ENCODE peak calls at places on chromosomes 2 and 18, in nine cellular contexts. N, X, W, U, F, I, Z, J and G are unnamed samples.
A peak's percentile ranks its signal among the peaks of the same experiment; 100 is the strongest.

GRCh38 chr2:113754160-113754559 is 2.3 kb downstream of the SLC35F5 start:
- DNase-seq in N (no peak), X (no peak), W (no peak), U (no peak), F (no peak), I (no peak), Z (no peak), J (no peak), G (no peak)

GRCh38 chr2:229206548-229206947 is 64.5 kb downstream of the PID1 start:
- DNase-seq in N (no peak), X (no peak), W (no peak), U (no peak), F (peak; percentile 14), I (no peak), Z (no peak), J (no peak), G (no peak)

GRCh38 chr2:85994897-85995647 is 106.3 kb upstream of the ST3GAL5 start:
- DNase-seq in N (no peak), X (no peak), W (peak; percentile 48), U (no peak), F (no peak), I (no peak), Z (no peak), J (no peak), G (no peak)

GRCh38 chr2:53767405-53768232 is at the start of gene CHAC2:
- DNase-seq in N (peak; percentile 80), X (peak; percentile 94), W (peak; percentile 93), U (peak; percentile 30), F (peak; percentile 90), I (peak; percentile 69), Z (peak; percentile 79), J (peak; percentile 84), G (peak; percentile 94)

GRCh38 chr2:63544017-63544627 is 44.2 kb downstream of the WDPCP start:
- DNase-seq in N (no peak), X (peak; percentile 50), W (no peak), U (no peak), F (no peak), I (no peak), Z (no peak), J (peak; percentile 22), G (no peak)

GRCh38 chr2:10619643-10620042 is 70.1 kb downstream of the NOL10 start:
- DNase-seq in N (no peak), X (peak; percentile 53), W (no peak), U (no peak), F (no peak), I (no peak), Z (no peak), J (no peak), G (no peak)

GRCh38 chr2:40511661-40512213 is 59.8 kb upstream of the SLC8A1 start:
- DNase-seq in N (no peak), X (peak; percentile 91), W (no peak), U (no peak), F (peak; percentile 14), I (no peak), Z (no peak), J (peak; percentile 19), G (no peak)

GRCh38 chr2:201840726-201841125 is 34.4 kb downstream of the CDK15 start:
- DNase-seq in N (no peak), X (no peak), W (no peak), U (no peak), F (no peak), I (no peak), Z (no peak), J (no peak), G (no peak)

GRCh38 chr2:170869461-170869860 is 52.8 kb downstream of the GAD1 start:
- DNase-seq in N (no peak), X (no peak), W (no peak), U (no peak), F (no peak), I (no peak), Z (no peak), J (no peak), G (no peak)

GRCh38 chr2:62844311-62845090 is 139.0 kb downstream of the EHBP1 start:
- DNase-seq in N (no peak), X (peak; percentile 14), W (no peak), U (no peak), F (no peak), I (no peak), Z (no peak), J (no peak), G (no peak)

GRCh38 chr2:8594731-8595427 is 87.0 kb upstream of the ID2 start:
- DNase-seq in N (no peak), X (peak; percentile 2), W (no peak), U (no peak), F (no peak), I (no peak), Z (no peak), J (no peak), G (no peak)

GRCh38 chr2:58984731-58985130 is 743.6 kb upstream of the FANCL start:
- DNase-seq in N (no peak), X (no peak), W (no peak), U (no peak), F (no peak), I (no peak), Z (no peak), J (no peak), G (no peak)

GRCh38 chr2:187390891-187391290 is 57.2 kb downstream of the CALCRL start:
- DNase-seq in N (no peak), X (peak; percentile 56), W (no peak), U (no peak), F (no peak), I (no peak), Z (no peak), J (peak; percentile 94), G (no peak)

GRCh38 chr2:165539985-165540384 is 70.5 kb downstream of the CSRNP3 start:
- DNase-seq in N (peak; percentile 12), X (no peak), W (no peak), U (no peak), F (no peak), I (no peak), Z (no peak), J (no peak), G (no peak)

GRCh38 chr2:191383486-191383885 is 138.3 kb downstream of the MYO1B start:
- DNase-seq in N (no peak), X (no peak), W (no peak), U (no peak), F (no peak), I (no peak), Z (no peak), J (no peak), G (no peak)

GRCh38 chr2:79670198-79670597 is 157.3 kb downstream of the CTNNA2 start:
- DNase-seq in N (no peak), X (no peak), W (no peak), U (no peak), F (no peak), I (no peak), Z (no peak), J (no peak), G (no peak)

GRCh38 chr18:52392160-52392559 is 52.2 kb downstream of the DCC start:
- DNase-seq in N (peak; percentile 31), X (no peak), W (peak; percentile 49), U (no peak), F (no peak), I (no peak), Z (no peak), J (no peak), G (no peak)

GRCh38 chr18:13279181-13280065 is 60.9 kb downstream of the LDLRAD4 start:
- DNase-seq in N (no peak), X (no peak), W (peak; percentile 32), U (no peak), F (no peak), I (no peak), Z (no peak), J (no peak), G (no peak)

GRCh38 chr2:174595904-174596397 is 1.7 kb downstream of the WIPF1 start:
- DNase-seq in N (no peak), X (no peak), W (no peak), U (no peak), F (no peak), I (no peak), Z (no peak), J (no peak), G (no peak)

GRCh38 chr2:70767699-70768584 is at the start of gene ADD2:
- DNase-seq in N (peak; percentile 31), X (peak; percentile 24), W (peak; percentile 32), U (no peak), F (peak; percentile 9), I (peak; percentile 17), Z (no peak), J (peak; percentile 24), G (peak; percentile 86)

GRCh38 chr2:107681946-107682345 is 144.7 kb upstream of the RGPD4 start:
- DNase-seq in N (no peak), X (no peak), W (no peak), U (no peak), F (no peak), I (no peak), Z (no peak), J (no peak), G (no peak)

GRCh38 chr2:19648583-19648982 is 253.2 kb downstream of the TTC32 start:
- DNase-seq in N (no peak), X (peak; percentile 71), W (no peak), U (no peak), F (no peak), I (no peak), Z (no peak), J (peak; percentile 93), G (no peak)

GRCh38 chr2:120886967-120887672 is 151.5 kb downstream of the GLI2 start:
- DNase-seq in N (no peak), X (no peak), W (no peak), U (no peak), F (no peak), I (no peak), Z (no peak), J (no peak), G (no peak)

GRCh38 chr18:28019425-28020108 is 157.4 kb downstream of the CDH2 start:
- DNase-seq in N (no peak), X (peak; percentile 21), W (no peak), U (no peak), F (no peak), I (no peak), Z (no peak), J (peak; percentile 76), G (no peak)

GRCh38 chr2:12066986-12067385 is 320.6 kb downstream of the LPIN1 start:
- DNase-seq in N (no peak), X (no peak), W (no peak), U (no peak), F (no peak), I (no peak), Z (no peak), J (no peak), G (no peak)

GRCh38 chr2:127067620-127068350 is 39.2 kb downstream of the BIN1 start:
- DNase-seq in N (peak; percentile 88), X (peak; percentile 82), W (no peak), U (no peak), F (peak; percentile 84), I (peak; percentile 42), Z (peak; percentile 49), J (peak; percentile 69), G (peak; percentile 88)

GRCh38 chr2:219207254-219207883 is 787 bp downstream of the ZFAND2B start:
- DNase-seq in N (no peak), X (no peak), W (no peak), U (no peak), F (no peak), I (no peak), Z (no peak), J (no peak), G (no peak)